ENCODE peak calls at places on chromosomes 1 and 21, in nine cellular contexts. D, F, Q, T, B, I, Z, J and L are unnamed samples.

GRCh38 chr1:40315795-40316594 is 1.1 kb downstream of the COL9A2 start:
- DNase-seq in F (no peak), D (no peak), I (no peak), J (no peak), B (peak), T (peak), Z (no peak), Q (peak), L (no peak)

GRCh38 chr1:39293375-39294070 is 89.0 kb downstream of the MACF1 start:
- DNase-seq in T (peak), Q (peak), J (no peak), F (no peak), D (no peak), Z (peak), B (no peak), I (peak), L (no peak)

GRCh38 chr1:236261033-236261432 is 20.7 kb downstream of the ERO1B start:
- DNase-seq in I (no peak), T (no peak), D (no peak), F (no peak), B (no peak), Z (no peak), Q (no peak), J (no peak), L (no peak)

GRCh38 chr1:234776875-234777849 is 167.2 kb upstream of the IRF2BP2 start:
- DNase-seq in Q (no peak), D (no peak), T (no peak), F (no peak), B (no peak), Z (no peak), I (no peak), J (no peak), L (no peak)

GRCh38 chr1:160911441-160911840 is 26.5 kb upstream of the ITLN1 start:
- DNase-seq in I (peak), B (no peak), J (no peak), Q (no peak), F (no peak), D (no peak), T (no peak), Z (no peak), L (no peak)

GRCh38 chr1:167797005-167797404 is 75.2 kb downstream of the MPZL1 start:
- DNase-seq in Z (peak), F (peak), I (peak), B (no peak), Q (peak), T (peak), J (no peak), D (no peak), L (peak)

GRCh38 chr21:33760641-33761103 is 118.4 kb downstream of the ITSN1 start:
- DNase-seq in B (no peak), Q (peak), T (peak), D (no peak), I (no peak), Z (no peak), F (peak), J (no peak), L (no peak)

GRCh38 chr21:39040494-39041110 is 142.6 kb downstream of the PSMG1 start:
- DNase-seq in T (no peak), Q (no peak), Z (no peak), D (no peak), I (no peak), J (no peak), B (no peak), F (no peak), L (no peak)

GRCh38 chr1:72482736-72483413 is 200.5 kb upstream of the NEGR1 start:
- DNase-seq in I (no peak), Z (no peak), T (no peak), Q (no peak), B (no peak), F (no peak), J (no peak), D (no peak), L (no peak)

GRCh38 chr1:227059076-227059475 is 119.0 kb downstream of the COQ8A start:
- DNase-seq in Q (no peak), I (no peak), Z (no peak), B (no peak), J (no peak), F (no peak), T (no peak), D (no peak), L (no peak)

GRCh38 chr1:178275553-178275952 is 181.6 kb downstream of the RASAL2 start:
- DNase-seq in I (no peak), T (peak), F (no peak), Q (peak), D (no peak), B (no peak), J (no peak), Z (peak), L (no peak)

GRCh38 chr1:114054148-114054547 is 74.9 kb downstream of the OLFML3 start:
- DNase-seq in J (no peak), Z (no peak), F (no peak), T (no peak), B (no peak), I (no peak), Q (no peak), D (no peak), L (no peak)

GRCh38 chr1:158045639-158046038 is 52.2 kb downstream of the KIRREL1 start:
- DNase-seq in B (no peak), J (no peak), Q (peak), Z (peak), I (peak), T (peak), D (no peak), F (no peak), L (peak)

GRCh38 chr1:94698759-94699502 is 121.2 kb upstream of the SLC44A3 start:
- DNase-seq in Q (peak), D (no peak), J (no peak), I (peak), Z (peak), T (peak), F (peak), B (no peak), L (no peak)

GRCh38 chr21:24204641-24205040 is 1402.6 kb downstream of the MRPL39 start:
- DNase-seq in F (no peak), Z (no peak), I (no peak), B (no peak), J (no peak), T (no peak), D (no peak), Q (no peak), L (no peak)

GRCh38 chr1:229070168-229070567 is 200.7 kb upstream of the RAB4A start:
- DNase-seq in F (peak), I (peak), Z (peak), Q (peak), J (no peak), B (peak), T (peak), D (no peak), L (peak)

GRCh38 chr21:43814215-43815106 is 25.1 kb downstream of the RRP1 start:
- DNase-seq in J (no peak), Q (no peak), T (peak), Z (peak), F (no peak), B (no peak), D (no peak), I (no peak), L (no peak)